ENCODE peak calls at places on chromosomes 2 and 18, in four cellular contexts. N is stimulated activated CD4-positive, alpha-beta T cell treated with anti-CD3 and anti-CD28 coated beads, Interleukin-1b, Interleukin-23, amount 100 ng/mL, for 24 hours; A is HEK293T; D is substantia nigra. J is an unnamed sample.

GRCh38 chr2:214543386-214543955 is 132.6 kb downstream of the VWC2L start:
- DNase-seq in N (no peak), A (no peak), D (no peak), J (no peak)

GRCh38 chr18:47404845-47405244 is 153.4 kb upstream of the SKOR2 start:
- DNase-seq in N (no peak), A (no peak), D (no peak), J (no peak)

GRCh38 chr2:8193686-8194615 is 487.9 kb upstream of the ID2 start:
- DNase-seq in N (no peak), A (no peak), D (no peak), J (no peak)

GRCh38 chr2:176170606-176171005 is 13.5 kb downstream of the HOXD3 start:
- DNase-seq in N (no peak), A (no peak), D (no peak), J (no peak)

GRCh38 chr2:3626118-3626816 is 31.4 kb downstream of the COLEC11 start:
- DNase-seq in N (no peak), A (no peak), D (no peak), J (no peak)

GRCh38 chr2:95323347-95324155 is 26.4 kb downstream of the KCNIP3 start:
- DNase-seq in N (no peak), A (peak; percentile 65), D (no peak), J (peak; percentile 55)

GRCh38 chr2:228675042-228675441 is 493.6 kb upstream of the SPHKAP start:
- DNase-seq in N (no peak), A (no peak), D (no peak), J (no peak)

GRCh38 chr2:65025453-65026128 is 30.6 kb upstream of the CEP68 start:
- DNase-seq in N (no peak), A (no peak), D (no peak), J (no peak)

GRCh38 chr2:54767921-54768320 is 44.5 kb downstream of the EML6 start:
- DNase-seq in N (no peak), A (no peak), D (no peak), J (no peak)

GRCh38 chr18:48861181-48861715 is 89.5 kb downstream of the SMAD7 start:
- DNase-seq in N (no peak), A (no peak), D (no peak), J (no peak)

GRCh38 chr2:145066795-145067194 is 546.9 kb upstream of the ZEB2 start:
- DNase-seq in N (no peak), A (no peak), D (peak; percentile 53), J (no peak)

GRCh38 chr2:182496596-182496995 is 69.8 kb upstream of the PDE1A start:
- DNase-seq in N (no peak), A (no peak), D (no peak), J (no peak)

GRCh38 chr2:60659026-60659425 is 97.0 kb upstream of the PAPOLG start:
- DNase-seq in N (no peak), A (no peak), D (no peak), J (no peak)

GRCh38 chr2:237474931-237475703 is 11.9 kb upstream of the MLPH start:
- DNase-seq in N (peak; percentile 58), A (peak; percentile 86), D (peak; percentile 71), J (peak; percentile 37)

GRCh38 chr2:156486614-156487013 is 50.4 kb downstream of the GPD2 start:
- DNase-seq in N (no peak), A (no peak), D (no peak), J (no peak)

GRCh38 chr2:70895998-70896764 is 39.5 kb upstream of the ATP6V1B1 start:
- DNase-seq in N (no peak), A (no peak), D (no peak), J (no peak)

GRCh38 chr2:241373449-241373848 is 17.4 kb downstream of the FARP2 start:
- DNase-seq in N (no peak), A (no peak), D (no peak), J (no peak)

GRCh38 chr2:160916300-160916699 is 243.9 kb upstream of the TANK start:
- DNase-seq in N (no peak), A (no peak), D (no peak), J (no peak)

GRCh38 chr2:212646698-212647097 is 108.1 kb upstream of the ERBB4 start:
- DNase-seq in N (no peak), A (no peak), D (no peak), J (no peak)